ENCODE peak calls at places on chromosomes 12 and 14, in six cellular contexts. One of them, this sample, is unnamed.

GRCh38 chr12:64480148-64480547 is 28.2 kb downstream of the TBK1 start:
- DNase-seq in CD8-positive, alpha-beta memory T cell: no peak
- DNase-seq in hepatocyte: no peak
- DNase-seq in IMR-90: peak; percentile 24
- DNase-seq in OCI-LY7: no peak
- DNase-seq in A549: no peak
- DNase-seq in this sample: no peak

GRCh38 chr12:8615206-8615605 is 2.5 kb upstream of the AICDA start:
- DNase-seq in CD8-positive, alpha-beta memory T cell: no peak
- DNase-seq in hepatocyte: no peak
- DNase-seq in IMR-90: no peak
- DNase-seq in OCI-LY7: no peak
- DNase-seq in A549: no peak
- DNase-seq in this sample: no peak

GRCh38 chr14:66244834-66245233 is 241.3 kb upstream of the CCDC196 start:
- DNase-seq in CD8-positive, alpha-beta memory T cell: no peak
- DNase-seq in hepatocyte: no peak
- DNase-seq in IMR-90: no peak
- DNase-seq in OCI-LY7: no peak
- DNase-seq in A549: no peak
- DNase-seq in this sample: no peak

GRCh38 chr14:96261053-96261452 is 5.0 kb downstream of the BDKRB1 start:
- DNase-seq in CD8-positive, alpha-beta memory T cell: no peak
- DNase-seq in hepatocyte: no peak
- DNase-seq in IMR-90: peak; percentile 35
- DNase-seq in OCI-LY7: no peak
- DNase-seq in A549: no peak
- DNase-seq in this sample: no peak

GRCh38 chr12:62957233-62957953 is 22.4 kb upstream of the PPM1H start:
- DNase-seq in CD8-positive, alpha-beta memory T cell: no peak
- DNase-seq in hepatocyte: no peak
- DNase-seq in IMR-90: no peak
- DNase-seq in OCI-LY7: no peak
- DNase-seq in A549: peak; percentile 21
- DNase-seq in this sample: no peak

GRCh38 chr14:95526483-95527391 is 8.1 kb upstream of the GLRX5 start:
- DNase-seq in CD8-positive, alpha-beta memory T cell: no peak
- DNase-seq in hepatocyte: peak; percentile 51
- DNase-seq in IMR-90: peak; percentile 45
- DNase-seq in OCI-LY7: no peak
- DNase-seq in A549: no peak
- DNase-seq in this sample: no peak

GRCh38 chr14:100701314-100701713 is 25.4 kb upstream of the DLK1 start:
- DNase-seq in CD8-positive, alpha-beta memory T cell: no peak
- DNase-seq in hepatocyte: no peak
- DNase-seq in IMR-90: no peak
- DNase-seq in OCI-LY7: no peak
- DNase-seq in A549: no peak
- DNase-seq in this sample: no peak

GRCh38 chr12:54611715-54612116 is 23.0 kb downstream of the LACRT start:
- DNase-seq in CD8-positive, alpha-beta memory T cell: no peak
- DNase-seq in hepatocyte: no peak
- DNase-seq in IMR-90: no peak
- DNase-seq in OCI-LY7: no peak
- DNase-seq in A549: no peak
- DNase-seq in this sample: no peak

GRCh38 chr12:66111605-66112004 is 18.9 kb downstream of the LLPH start:
- DNase-seq in CD8-positive, alpha-beta memory T cell: no peak
- DNase-seq in hepatocyte: no peak
- DNase-seq in IMR-90: no peak
- DNase-seq in OCI-LY7: no peak
- DNase-seq in A549: no peak
- DNase-seq in this sample: no peak

DNA sequence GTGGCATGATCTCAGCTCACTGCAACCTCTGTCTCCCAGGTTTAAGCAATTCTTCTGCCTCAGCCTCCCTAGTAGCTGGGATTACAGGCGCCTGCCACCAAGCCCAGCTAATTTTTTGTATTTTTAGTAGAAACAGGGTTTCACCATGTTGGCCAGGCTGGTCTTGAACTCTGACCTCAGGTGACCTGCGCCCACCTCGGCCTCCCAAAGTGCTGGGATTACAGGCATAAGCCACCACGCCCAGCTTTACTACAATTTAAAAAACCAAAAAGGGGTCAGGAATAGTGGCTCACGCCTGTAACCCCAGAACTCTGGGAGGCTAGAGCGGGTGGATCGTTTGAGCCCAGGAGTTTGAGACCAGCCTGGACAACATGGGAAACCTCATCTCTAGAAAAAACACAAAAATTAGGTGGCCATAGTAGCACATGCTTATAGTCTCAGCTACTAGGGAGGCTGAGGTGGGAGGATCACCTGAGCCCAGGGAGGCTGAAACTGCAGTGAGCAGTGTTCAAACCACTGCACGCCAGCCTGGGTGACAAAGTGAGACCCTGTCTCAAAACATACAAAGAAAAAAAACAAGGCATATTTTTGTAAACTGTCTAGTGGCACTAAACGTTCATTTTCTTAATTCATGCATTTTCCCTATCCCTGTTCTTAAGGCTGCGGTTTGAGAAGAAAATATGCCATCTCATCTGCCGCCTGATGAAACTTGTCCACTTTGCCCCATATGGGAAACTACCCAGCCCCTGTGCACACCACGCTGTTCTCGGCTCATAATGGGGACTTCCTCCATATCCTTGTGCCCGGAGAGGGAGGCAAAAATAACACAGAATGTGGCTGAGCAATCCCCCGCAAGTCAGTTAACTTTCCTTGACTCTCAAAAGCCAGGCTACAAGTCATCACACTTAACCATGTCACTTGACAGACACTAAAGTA is 4.3 kb downstream of the RILPL2 start:
- DNase-seq in CD8-positive, alpha-beta memory T cell: peak; percentile 17
- DNase-seq in hepatocyte: no peak
- DNase-seq in IMR-90: no peak
- DNase-seq in OCI-LY7: peak; percentile 47
- DNase-seq in A549: no peak
- DNase-seq in this sample: peak; percentile 13
- H3K27ac ChIP-seq in CD8-positive, alpha-beta memory T cell: peak overlapping the region; percentile 11
- H3K27ac ChIP-seq in hepatocyte: no peak overlapping the region
- H3K27ac ChIP-seq in IMR-90: no peak overlapping the region
- H3K27ac ChIP-seq in OCI-LY7: peak overlapping the region; percentile 66
- H3K27ac ChIP-seq in A549: no peak overlapping the region
- H3K27ac ChIP-seq in this sample: peak overlapping the region; percentile 2

DNA sequence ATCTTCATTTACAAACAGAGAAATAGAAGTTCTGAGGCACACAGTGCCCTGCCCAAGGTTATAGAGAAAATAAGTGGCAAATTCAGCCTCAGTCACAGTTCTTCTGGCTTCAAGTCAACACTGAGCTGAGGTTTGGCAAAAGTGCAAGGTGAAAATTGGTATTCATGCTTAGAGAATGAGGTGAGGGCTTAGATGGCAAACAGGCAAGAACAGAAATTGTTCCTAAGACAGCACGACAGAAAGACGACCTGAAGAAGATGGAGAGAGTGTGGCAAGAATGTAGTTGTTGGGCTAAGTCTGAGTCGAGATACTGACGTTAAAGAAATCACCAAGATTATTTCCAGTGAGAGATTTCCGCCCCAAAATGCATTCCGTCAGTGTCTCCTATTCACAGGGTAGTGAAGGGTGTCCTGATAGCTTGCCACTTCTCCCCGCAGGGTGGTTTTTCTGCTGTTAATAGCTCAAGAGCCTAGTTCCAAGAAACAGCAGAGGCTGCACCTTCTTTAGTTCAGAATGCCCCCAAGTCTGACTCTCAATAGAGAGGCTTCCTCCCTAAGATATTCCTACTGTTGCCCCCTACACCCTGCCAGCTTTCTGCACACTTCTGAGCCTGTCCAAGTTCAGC is 260.7 kb upstream of the AMIGO2 start:
- DNase-seq in CD8-positive, alpha-beta memory T cell: no peak
- DNase-seq in hepatocyte: no peak
- DNase-seq in IMR-90: no peak
- DNase-seq in OCI-LY7: no peak
- DNase-seq in A549: no peak
- DNase-seq in this sample: no peak
- H3K27ac ChIP-seq in CD8-positive, alpha-beta memory T cell: no peak overlapping the region
- H3K27ac ChIP-seq in hepatocyte: no peak overlapping the region
- H3K27ac ChIP-seq in IMR-90: no peak overlapping the region
- H3K27ac ChIP-seq in OCI-LY7: no peak overlapping the region
- H3K27ac ChIP-seq in A549: no peak overlapping the region
- H3K27ac ChIP-seq in this sample: no peak overlapping the region

DNA sequence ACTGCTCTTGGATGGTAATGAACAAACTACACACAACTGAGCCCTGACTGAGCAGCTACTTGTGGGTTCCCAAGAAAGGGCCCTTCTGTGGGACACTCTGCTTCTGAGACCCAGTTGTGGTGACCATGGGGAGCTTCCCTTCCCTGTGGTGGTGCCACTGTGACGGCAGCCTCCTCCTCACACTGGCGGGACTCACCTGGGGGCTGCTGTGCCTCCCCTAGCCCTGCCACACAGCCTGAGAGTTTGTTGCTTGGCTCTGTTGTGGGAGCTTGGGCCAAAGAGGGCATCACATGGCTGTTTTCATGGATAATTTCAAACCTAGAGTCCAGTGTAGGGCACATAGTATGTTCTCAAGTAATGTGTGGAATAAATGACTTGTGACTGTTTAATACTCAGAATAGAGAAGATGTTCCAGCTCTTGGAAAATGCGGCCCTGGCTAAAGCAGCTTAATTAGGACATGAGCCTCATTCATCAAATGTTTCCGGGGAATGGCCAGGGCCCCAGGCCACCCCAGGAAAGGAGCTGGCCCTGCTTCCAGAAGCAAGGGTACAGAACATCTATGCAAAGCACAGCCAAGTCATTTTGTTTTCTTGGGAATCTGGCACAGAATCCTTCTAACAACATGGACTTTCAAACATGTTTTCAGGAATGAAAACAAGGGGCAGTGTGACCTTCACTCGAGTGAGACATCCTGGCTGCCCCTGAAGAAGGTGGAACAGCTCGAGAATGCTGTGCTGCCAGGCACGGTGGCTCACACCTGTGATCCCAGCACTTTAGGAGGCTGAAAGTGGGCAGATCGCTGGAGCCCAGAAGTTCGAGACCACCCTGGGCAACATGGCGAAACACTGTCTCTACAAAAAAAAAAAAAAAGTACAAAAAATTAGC is 21.2 kb downstream of the ZFYVE21 start:
- DNase-seq in CD8-positive, alpha-beta memory T cell: no peak
- DNase-seq in hepatocyte: no peak
- DNase-seq in IMR-90: no peak
- DNase-seq in OCI-LY7: no peak
- DNase-seq in A549: no peak
- DNase-seq in this sample: no peak
- H3K27ac ChIP-seq in CD8-positive, alpha-beta memory T cell: no peak overlapping the region
- H3K27ac ChIP-seq in hepatocyte: no peak overlapping the region
- H3K27ac ChIP-seq in IMR-90: no peak overlapping the region
- H3K27ac ChIP-seq in OCI-LY7: no peak overlapping the region
- H3K27ac ChIP-seq in A549: no peak overlapping the region
- H3K27ac ChIP-seq in this sample: no peak overlapping the region

GRCh38 chr12:116760621-116761020 is 22.5 kb downstream of the RNFT2 start:
- DNase-seq in CD8-positive, alpha-beta memory T cell: no peak
- DNase-seq in hepatocyte: no peak
- DNase-seq in IMR-90: no peak
- DNase-seq in OCI-LY7: no peak
- DNase-seq in A549: no peak
- DNase-seq in this sample: no peak
- H3K27ac ChIP-seq in CD8-positive, alpha-beta memory T cell: peak overlapping the region; percentile 61
- H3K27ac ChIP-seq in hepatocyte: no peak overlapping the region
- H3K27ac ChIP-seq in IMR-90: no peak overlapping the region
- H3K27ac ChIP-seq in OCI-LY7: no peak overlapping the region
- H3K27ac ChIP-seq in A549: no peak overlapping the region
- H3K27ac ChIP-seq in this sample: no peak overlapping the region

GRCh38 chr14:30550335-30550734 is 8.6 kb upstream of the G2E3 start:
- DNase-seq in CD8-positive, alpha-beta memory T cell: no peak
- DNase-seq in hepatocyte: no peak
- DNase-seq in IMR-90: peak; percentile 67
- DNase-seq in OCI-LY7: no peak
- DNase-seq in A549: no peak
- DNase-seq in this sample: no peak

GRCh38 chr14:30551460-30551859 is 7.5 kb upstream of the G2E3 start:
- DNase-seq in CD8-positive, alpha-beta memory T cell: no peak
- DNase-seq in hepatocyte: no peak
- DNase-seq in IMR-90: peak; percentile 50
- DNase-seq in OCI-LY7: no peak
- DNase-seq in A549: no peak
- DNase-seq in this sample: no peak

GRCh38 chr14:30558675-30559555 is at the start of gene G2E3:
- DNase-seq in CD8-positive, alpha-beta memory T cell: peak; percentile 77
- DNase-seq in hepatocyte: peak; percentile 94
- DNase-seq in IMR-90: peak; percentile 80
- DNase-seq in OCI-LY7: peak; percentile 92
- DNase-seq in A549: peak; percentile 89
- DNase-seq in this sample: peak; percentile 83

GRCh38 chr14:30558362-30558674 is 640 bp upstream of the G2E3 start:
- DNase-seq in CD8-positive, alpha-beta memory T cell: no peak
- DNase-seq in hepatocyte: no peak
- DNase-seq in IMR-90: no peak
- DNase-seq in OCI-LY7: no peak
- DNase-seq in A549: no peak
- DNase-seq in this sample: no peak

DNA sequence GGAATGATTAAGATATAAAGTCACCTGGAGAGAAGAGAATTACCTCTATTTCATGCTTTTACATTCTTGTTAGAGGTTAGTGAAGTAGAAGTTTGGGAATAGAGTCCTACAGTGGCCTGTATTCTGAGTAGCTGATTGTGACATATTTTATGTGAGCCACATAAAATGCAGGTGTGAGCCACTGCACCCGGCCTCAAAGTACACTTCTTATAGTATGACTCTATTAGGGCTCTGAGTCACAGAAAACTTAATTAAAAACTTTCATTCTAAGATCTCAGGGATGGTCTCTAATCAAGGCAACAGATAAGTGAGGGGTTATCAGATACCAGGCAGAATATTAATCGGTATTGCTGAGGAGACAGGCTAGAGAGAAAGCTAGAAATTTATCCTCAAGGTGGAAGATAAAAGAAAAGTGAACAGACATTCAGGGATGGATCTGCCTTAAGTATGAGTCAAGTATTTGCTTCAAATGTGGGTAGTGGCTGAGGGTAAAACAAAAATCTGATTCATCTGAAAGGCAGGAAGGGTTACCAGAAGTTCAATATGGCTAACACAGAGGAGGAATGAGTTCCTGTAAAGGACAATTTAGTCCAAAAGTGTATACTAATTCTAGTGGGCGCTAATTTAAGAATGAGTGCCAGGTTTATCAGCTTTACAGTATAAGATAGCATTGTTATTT is 5.5 kb upstream of the G2E3 start:
- DNase-seq in CD8-positive, alpha-beta memory T cell: no peak
- DNase-seq in hepatocyte: no peak
- DNase-seq in IMR-90: peak; percentile 78
- DNase-seq in OCI-LY7: no peak
- DNase-seq in A549: peak; percentile 35
- DNase-seq in this sample: no peak
- H3K27ac ChIP-seq in CD8-positive, alpha-beta memory T cell: no peak overlapping the region
- H3K27ac ChIP-seq in hepatocyte: no peak overlapping the region
- H3K27ac ChIP-seq in IMR-90: no peak overlapping the region
- H3K27ac ChIP-seq in OCI-LY7: no peak overlapping the region
- H3K27ac ChIP-seq in A549: no peak overlapping the region
- H3K27ac ChIP-seq in this sample: no peak overlapping the region

GRCh38 chr12:79973774-79974173 is 38.9 kb upstream of the PPP1R12A start:
- DNase-seq in CD8-positive, alpha-beta memory T cell: no peak
- DNase-seq in hepatocyte: no peak
- DNase-seq in IMR-90: no peak
- DNase-seq in OCI-LY7: no peak
- DNase-seq in A549: no peak
- DNase-seq in this sample: no peak
- H3K27ac ChIP-seq in CD8-positive, alpha-beta memory T cell: no peak overlapping the region
- H3K27ac ChIP-seq in hepatocyte: no peak overlapping the region
- H3K27ac ChIP-seq in IMR-90: no peak overlapping the region
- H3K27ac ChIP-seq in OCI-LY7: no peak overlapping the region
- H3K27ac ChIP-seq in A549: no peak overlapping the region
- H3K27ac ChIP-seq in this sample: no peak overlapping the region

GRCh38 chr14:89422181-89422951 is 5.3 kb upstream of the FOXN3 start:
- DNase-seq in CD8-positive, alpha-beta memory T cell: no peak
- DNase-seq in hepatocyte: peak; percentile 71
- DNase-seq in IMR-90: peak; percentile 33
- DNase-seq in OCI-LY7: no peak
- DNase-seq in A549: no peak
- DNase-seq in this sample: no peak
- H3K27ac ChIP-seq in CD8-positive, alpha-beta memory T cell: no peak overlapping the region
- H3K27ac ChIP-seq in hepatocyte: peak overlapping the region; percentile 19
- H3K27ac ChIP-seq in IMR-90: no peak overlapping the region
- H3K27ac ChIP-seq in OCI-LY7: no peak overlapping the region
- H3K27ac ChIP-seq in A549: no peak overlapping the region
- H3K27ac ChIP-seq in this sample: no peak overlapping the region

This sample was measured in CD4-positive, alpha-beta T cell.